ENCODE peak calls at places on chromosomes 13 and 19, in seven cellular contexts. One of them, this sample, is unnamed.
A peak's percentile ranks its signal among the peaks of the same experiment; 100 is the strongest.

GRCh38 chr19:31991984-31992655 is 353.3 kb upstream of the ZNF507 start:
- DNase-seq in H1: no peak
- DNase-seq in K562: no peak
- DNase-seq in HCT116: no peak
- DNase-seq in HepG2: no peak
- DNase-seq in SK-N-SH: no peak
- DNase-seq in GM12878: no peak
- DNase-seq in this sample: no peak

GRCh38 chr19:32010071-32010470 is 335.3 kb upstream of the ZNF507 start:
- DNase-seq in GM12878: no peak
- DNase-seq in SK-N-SH: no peak
- DNase-seq in K562: no peak
- DNase-seq in HepG2: no peak
- DNase-seq in HCT116: no peak
- DNase-seq in H1: no peak
- DNase-seq in this sample: no peak

GRCh38 chr13:108682714-108683113 is 53.3 kb downstream of the MYO16 start:
- DNase-seq in HCT116: no peak
- DNase-seq in GM12878: no peak
- DNase-seq in H1: no peak
- DNase-seq in SK-N-SH: no peak
- DNase-seq in K562: peak; percentile 19
- DNase-seq in HepG2: no peak
- DNase-seq in this sample: no peak

GRCh38 chr19:13267889-13268288 is 117.7 kb downstream of the IER2 start:
- DNase-seq in SK-N-SH: no peak
- DNase-seq in HepG2: peak; percentile 25
- DNase-seq in GM12878: no peak
- DNase-seq in H1: no peak
- DNase-seq in K562: no peak
- DNase-seq in HCT116: no peak
- DNase-seq in this sample: no peak

GRCh38 chr13:110716235-110716505 is 2.7 kb downstream of the ING1 start:
- DNase-seq in GM12878: no peak
- DNase-seq in K562: no peak
- DNase-seq in HepG2: peak; percentile 24
- DNase-seq in HCT116: no peak
- DNase-seq in H1: no peak
- DNase-seq in SK-N-SH: no peak
- DNase-seq in this sample: no peak

GRCh38 chr13:72255908-72256307 is 388.9 kb upstream of the DACH1 start:
- DNase-seq in K562: no peak
- DNase-seq in GM12878: no peak
- DNase-seq in HCT116: peak; percentile 13
- DNase-seq in H1: peak; percentile 34
- DNase-seq in SK-N-SH: peak; percentile 19
- DNase-seq in HepG2: peak; percentile 9
- DNase-seq in this sample: peak; percentile 76

GRCh38 chr13:113413178-113413897 is 40.0 kb downstream of the ADPRHL1 start:
- DNase-seq in GM12878: no peak
- DNase-seq in HepG2: no peak
- DNase-seq in SK-N-SH: no peak
- DNase-seq in HCT116: no peak
- DNase-seq in H1: no peak
- DNase-seq in K562: no peak
- DNase-seq in this sample: no peak

GRCh38 chr13:98199480-98199879 is 22.4 kb upstream of the RNF113B start:
- DNase-seq in GM12878: no peak
- DNase-seq in H1: no peak
- DNase-seq in K562: no peak
- DNase-seq in SK-N-SH: no peak
- DNase-seq in HepG2: peak; percentile 77
- DNase-seq in HCT116: no peak
- DNase-seq in this sample: no peak

GRCh38 chr13:96141032-96141431 is 51.1 kb downstream of the HS6ST3 start:
- DNase-seq in K562: no peak
- DNase-seq in H1: no peak
- DNase-seq in HepG2: peak; percentile 20
- DNase-seq in GM12878: no peak
- DNase-seq in SK-N-SH: no peak
- DNase-seq in HCT116: no peak
- DNase-seq in this sample: peak; percentile 64

GRCh38 chr19:741506-742131 is 9.3 kb upstream of the MISP start:
- DNase-seq in HepG2: peak; percentile 61
- DNase-seq in SK-N-SH: peak; percentile 71
- DNase-seq in K562: peak; percentile 70
- DNase-seq in HCT116: no peak
- DNase-seq in H1: peak; percentile 31
- DNase-seq in GM12878: no peak
- DNase-seq in this sample: no peak

GRCh38 chr13:58855283-58855682 is 1223.7 kb downstream of the PCDH17 start:
- DNase-seq in SK-N-SH: no peak
- DNase-seq in K562: no peak
- DNase-seq in HCT116: no peak
- DNase-seq in HepG2: no peak
- DNase-seq in GM12878: no peak
- DNase-seq in H1: no peak
- DNase-seq in this sample: no peak

GRCh38 chr13:79406597-79406908 is 498 bp upstream of the RBM26 start:
- DNase-seq in K562: no peak
- DNase-seq in GM12878: no peak
- DNase-seq in HepG2: no peak
- DNase-seq in H1: no peak
- DNase-seq in HCT116: no peak
- DNase-seq in SK-N-SH: no peak
- DNase-seq in this sample: no peak

GRCh38 chr19:46373573-46374359 is 26.9 kb downstream of the PPP5C start:
- DNase-seq in HepG2: no peak
- DNase-seq in SK-N-SH: peak; percentile 80
- DNase-seq in GM12878: no peak
- DNase-seq in HCT116: no peak
- DNase-seq in K562: no peak
- DNase-seq in H1: peak; percentile 62
- DNase-seq in this sample: peak; percentile 96

DNA sequence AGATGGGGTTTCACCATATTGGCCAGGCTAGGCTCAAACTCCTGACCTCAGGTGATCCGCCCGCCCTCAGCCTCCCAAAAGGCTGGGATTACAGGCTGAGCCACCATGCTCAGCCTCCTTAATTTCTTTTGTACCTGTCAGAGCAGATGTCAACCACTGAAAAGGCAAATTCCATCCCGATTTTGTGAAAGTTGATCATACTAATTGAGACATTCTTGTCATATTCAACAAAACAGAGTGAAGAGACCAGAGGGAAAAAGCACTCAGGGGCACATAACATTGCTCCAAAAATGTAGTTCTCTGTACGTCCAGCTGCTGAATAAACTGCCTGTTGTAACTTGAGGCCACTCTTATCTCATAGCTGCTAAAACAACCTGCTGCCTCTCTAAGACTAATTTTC is 27.4 kb upstream of the PSPC1 start:
- DNase-seq in H1: no peak
- DNase-seq in K562: no peak
- DNase-seq in HepG2: no peak
- DNase-seq in HCT116: no peak
- DNase-seq in GM12878: no peak
- DNase-seq in SK-N-SH: no peak
- DNase-seq in this sample: no peak
- TF ChIP-seq JUND in H1: no peak
- TF ChIP-seq JUND in K562: no peak
- TF ChIP-seq JUND in HepG2: no peak
- TF ChIP-seq JUND in HCT116: no peak
- TF ChIP-seq JUND in GM12878: no peak
- TF ChIP-seq JUND in SK-N-SH: no peak
- TF ChIP-seq JUND in this sample: no peak

GRCh38 chr19:7792286-7792685 is 29.2 kb downstream of the CLEC4M start:
- DNase-seq in K562: no peak
- DNase-seq in HCT116: no peak
- DNase-seq in HepG2: no peak
- DNase-seq in GM12878: no peak
- DNase-seq in H1: no peak
- DNase-seq in SK-N-SH: no peak
- DNase-seq in this sample: peak; percentile 72
- TF ChIP-seq JUND in K562: no peak
- TF ChIP-seq JUND in HCT116: no peak
- TF ChIP-seq JUND in HepG2: no peak
- TF ChIP-seq JUND in GM12878: no peak
- TF ChIP-seq JUND in H1: no peak
- TF ChIP-seq JUND in SK-N-SH: no peak
- TF ChIP-seq JUND in this sample: no peak

DNA sequence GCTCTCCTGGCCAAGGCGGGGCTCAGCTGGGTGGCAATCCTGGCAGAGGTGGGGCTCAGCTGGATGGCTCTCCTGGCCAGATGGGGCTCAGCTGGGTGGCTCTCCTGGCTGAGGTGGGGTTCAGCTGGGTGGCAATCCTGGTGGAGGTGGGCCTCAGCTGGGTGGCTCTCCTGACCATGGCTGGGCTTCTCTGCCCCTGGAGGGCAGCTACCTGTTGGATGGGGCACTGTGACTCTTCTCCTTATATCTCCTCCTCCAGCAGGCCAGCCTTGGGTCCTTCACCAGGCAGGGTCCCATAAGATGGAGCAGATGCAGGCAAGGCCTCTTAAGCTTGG is 16.7 kb downstream of the ZFR2 start:
- DNase-seq in H1: no peak
- DNase-seq in HepG2: no peak
- DNase-seq in SK-N-SH: no peak
- DNase-seq in K562: no peak
- DNase-seq in HCT116: no peak
- DNase-seq in GM12878: no peak
- DNase-seq in this sample: no peak
- TF ChIP-seq JUND in H1: no peak
- TF ChIP-seq JUND in HepG2: no peak
- TF ChIP-seq JUND in SK-N-SH: no peak
- TF ChIP-seq JUND in K562: no peak
- TF ChIP-seq JUND in HCT116: no peak
- TF ChIP-seq JUND in GM12878: no peak
- TF ChIP-seq JUND in this sample: no peak

GRCh38 chr19:6736169-6736916 is 1.0 kb downstream of the GPR108 start:
- DNase-seq in HepG2: peak; percentile 81
- DNase-seq in HCT116: peak; percentile 81
- DNase-seq in SK-N-SH: peak; percentile 83
- DNase-seq in K562: peak; percentile 45
- DNase-seq in H1: no peak
- DNase-seq in GM12878: peak; percentile 67
- DNase-seq in this sample: peak; percentile 87
- TF ChIP-seq JUND in HepG2: no peak
- TF ChIP-seq JUND in HCT116: no peak
- TF ChIP-seq JUND in SK-N-SH: no peak
- TF ChIP-seq JUND in K562: peak; percentile 39
- TF ChIP-seq JUND in H1: no peak
- TF ChIP-seq JUND in GM12878: peak; percentile 24
- TF ChIP-seq JUND in this sample: no peak

GRCh38 chr19:5147971-5148793 is 179.3 kb downstream of the KDM4B start:
- DNase-seq in GM12878: no peak
- DNase-seq in HCT116: no peak
- DNase-seq in H1: no peak
- DNase-seq in HepG2: no peak
- DNase-seq in K562: no peak
- DNase-seq in SK-N-SH: no peak
- DNase-seq in this sample: no peak
- TF ChIP-seq JUND in GM12878: no peak
- TF ChIP-seq JUND in HCT116: no peak
- TF ChIP-seq JUND in H1: no peak
- TF ChIP-seq JUND in HepG2: no peak
- TF ChIP-seq JUND in K562: no peak
- TF ChIP-seq JUND in SK-N-SH: no peak
- TF ChIP-seq JUND in this sample: no peak